ENCODE peak calls at places on chromosomes 13 and 19, in six cellular contexts. J, T, N, X, K and Q are unnamed samples.
A peak's percentile ranks its signal among the peaks of the same experiment; 100 is the strongest.

GRCh38 chr19:36212895-36213294 is 1.6 kb downstream of the ZNF565 start:
- DNase-seq in X (no peak), T (no peak), J (no peak), K (no peak), N (no peak), Q (no peak)

GRCh38 chr19:17090501-17091074 is 15.0 kb downstream of the MYO9B start:
- DNase-seq in X (no peak), K (no peak), T (no peak), N (peak; percentile 43), J (peak; percentile 15), Q (peak; percentile 55)

GRCh38 chr19:5130371-5131030 is 161.6 kb downstream of the KDM4B start:
- DNase-seq in K (no peak), T (no peak), N (peak; percentile 38), X (no peak), J (no peak), Q (no peak)

GRCh38 chr13:39364797-39365468 is 238.1 kb downstream of the LHFPL6 start:
- DNase-seq in N (no peak), K (no peak), T (no peak), X (no peak), J (peak; percentile 43), Q (peak; percentile 23)

GRCh38 chr19:33391631-33392249 is 18.2 kb downstream of the CEBPG start:
- DNase-seq in N (no peak), T (no peak), X (no peak), J (no peak), K (no peak), Q (no peak)

GRCh38 chr19:58575183-58576041 is 2.3 kb upstream of the MZF1 start:
- DNase-seq in J (peak; percentile 91), T (peak; percentile 78), N (peak; percentile 76), K (peak; percentile 90), X (peak; percentile 89), Q (peak; percentile 90)

GRCh38 chr19:1780272-1780957 is 27.1 kb downstream of the ONECUT3 start:
- DNase-seq in J (peak; percentile 34), T (no peak), X (no peak), N (no peak), K (no peak), Q (peak; percentile 26)

GRCh38 chr13:58619396-58620113 is 988.0 kb downstream of the PCDH17 start:
- DNase-seq in X (no peak), T (no peak), J (no peak), K (no peak), N (no peak), Q (no peak)

GRCh38 chr13:109465151-109465550 is 321.2 kb downstream of the IRS2 start:
- DNase-seq in J (peak; percentile 75), T (no peak), K (no peak), X (no peak), N (no peak), Q (peak; percentile 76)

GRCh38 chr19:27742041-27742440 is 1470.9 kb downstream of the UQCRFS1 start:
- DNase-seq in T (no peak), J (no peak), K (no peak), X (peak; percentile 5), N (no peak), Q (no peak)

GRCh38 chr13:69585656-69586055 is 522.0 kb upstream of the ATXN8OS start:
- DNase-seq in N (no peak), J (no peak), T (no peak), K (no peak), X (no peak), Q (no peak)

GRCh38 chr13:103876571-103876970 is 810.4 kb upstream of the SLC10A2 start:
- DNase-seq in J (peak; percentile 14), X (no peak), N (no peak), T (no peak), K (no peak), Q (peak; percentile 18)

GRCh38 chr13:68304287-68304893 is 1074.3 kb upstream of the PCDH9 start:
- DNase-seq in K (no peak), X (no peak), J (no peak), T (no peak), N (no peak), Q (peak; percentile 2)

GRCh38 chr19:15595069-15595468 is 19.9 kb upstream of the CYP4F8 start:
- DNase-seq in X (no peak), J (no peak), K (no peak), N (no peak), T (no peak), Q (no peak)

GRCh38 chr19:46210634-46211033 is 18.9 kb upstream of the IGFL1 start:
- DNase-seq in K (no peak), X (no peak), T (no peak), N (no peak), J (no peak), Q (no peak)

GRCh38 chr13:59391696-59392095 is 772.0 kb downstream of the DIAPH3 start:
- DNase-seq in T (peak; percentile 58), N (peak; percentile 4), K (peak; percentile 50), X (peak; percentile 61), J (peak; percentile 73), Q (peak; percentile 60)

GRCh38 chr19:5147074-5147970 is 178.4 kb downstream of the KDM4B start:
- DNase-seq in T (no peak), K (no peak), X (no peak), N (no peak), J (no peak), Q (no peak)

GRCh38 chr13:101649490-101650126 is 197.1 kb downstream of the ITGBL1 start:
- DNase-seq in N (no peak), K (no peak), T (no peak), J (peak; percentile 81), X (no peak), Q (peak; percentile 93)

GRCh38 chr19:23071087-23071511 is 45.7 kb upstream of the ZNF730 start:
- DNase-seq in J (no peak), X (no peak), T (no peak), K (no peak), N (no peak), Q (peak; percentile 29)

GRCh38 chr13:96792188-96792587 is 202.1 kb downstream of the OXGR1 start:
- DNase-seq in N (no peak), X (no peak), K (no peak), T (no peak), J (no peak), Q (no peak)

GRCh38 chr13:61770697-61771096 is 355.0 kb upstream of the PCDH20 start:
- DNase-seq in K (no peak), X (no peak), T (no peak), J (no peak), N (no peak), Q (no peak)

GRCh38 chr13:101875717-101876393 is 423.4 kb downstream of the ITGBL1 start:
- DNase-seq in X (no peak), N (no peak), J (peak; percentile 15), K (no peak), T (no peak), Q (peak; percentile 27)

GRCh38 chr19:928471-929259 is 2.8 kb downstream of the ARID3A start:
- DNase-seq in N (no peak), X (no peak), T (no peak), K (no peak), J (peak; percentile 31), Q (peak; percentile 65)

GRCh38 chr13:51585234-51585672 is 991 bp downstream of the WDFY2 start:
- DNase-seq in X (no peak), T (no peak), J (peak; percentile 24), K (no peak), N (no peak), Q (peak; percentile 38)

GRCh38 chr19:5407356-5407755 is 47.9 kb upstream of the ZNRF4 start:
- DNase-seq in N (no peak), J (peak; percentile 3), X (no peak), K (no peak), T (no peak), Q (peak; percentile 5)